ENCODE peak calls at places on chromosome 5, in seven cellular contexts. E is kidney; D is CD8-positive, alpha-beta T cell; R is cardiac muscle cell; K is Peyer's patch; Y is effector memory CD4-positive, alpha-beta T cell; A is right lobe of liver. I is an unnamed sample.
A peak's percentile ranks its signal among the peaks of the same experiment; 100 is the strongest.

GRCh38 chr5:62643556-62644451 is 65.2 kb downstream of the LRRC70 start:
- DNase-seq in A (no peak), R (no peak), K (no peak), D (no peak), E (no peak), Y (no peak), I (no peak)

GRCh38 chr5:180606215-180606785 is 15.0 kb upstream of the SCGB3A1 start:
- DNase-seq in E (peak; percentile 60), R (no peak), A (no peak), D (no peak), Y (no peak), K (no peak), I (no peak)

GRCh38 chr5:124648902-124649467 is 97.5 kb downstream of the ZNF608 start:
- DNase-seq in K (no peak), Y (no peak), R (no peak), E (no peak), A (no peak), D (no peak), I (no peak)

GRCh38 chr5:855771-856530 is 5.2 kb upstream of the ZDHHC11 start:
- DNase-seq in A (no peak), Y (no peak), D (no peak), K (no peak), R (no peak), E (no peak), I (no peak)

GRCh38 chr5:2749514-2750025 is 1.9 kb downstream of the IRX2 start:
- DNase-seq in R (no peak), D (no peak), A (no peak), Y (no peak), E (no peak), K (no peak), I (no peak)

GRCh38 chr5:89397096-89397495 is 514.1 kb upstream of the MEF2C start:
- DNase-seq in A (no peak), R (no peak), E (no peak), Y (no peak), D (no peak), K (no peak), I (no peak)

GRCh38 chr5:172736524-172737135 is 34.4 kb downstream of the DUSP1 start:
- DNase-seq in R (no peak), E (no peak), K (no peak), Y (no peak), A (no peak), D (no peak), I (no peak)

GRCh38 chr5:145072880-145073279 is 762.3 kb downstream of the PRELID2 start:
- DNase-seq in A (no peak), D (no peak), Y (no peak), K (no peak), E (no peak), R (peak; percentile 36), I (no peak)

GRCh38 chr5:91957671-91958070 is 574.6 kb upstream of the ARRDC3 start:
- DNase-seq in K (no peak), A (no peak), E (no peak), R (no peak), D (no peak), Y (no peak), I (no peak)

GRCh38 chr5:40507095-40507494 is 172.6 kb upstream of the PTGER4 start:
- DNase-seq in A (no peak), K (no peak), Y (no peak), D (no peak), R (no peak), E (no peak), I (no peak)

GRCh38 chr5:5141625-5142527 is 1.7 kb downstream of the ADAMTS16 start:
- DNase-seq in K (peak; percentile 40), E (no peak), D (no peak), R (peak; percentile 79), Y (peak; percentile 25), A (no peak), I (no peak)

GRCh38 chr5:66230551-66230950 is 86.5 kb downstream of the SREK1 start:
- DNase-seq in K (no peak), D (no peak), R (no peak), A (no peak), Y (no peak), E (no peak), I (no peak)

GRCh38 chr5:159533197-159533596 is 202.9 kb upstream of the IL12B start:
- DNase-seq in K (no peak), D (no peak), E (no peak), Y (no peak), A (no peak), R (no peak), I (no peak)

GRCh38 chr5:125398466-125398865 is 652.0 kb upstream of the ZNF608 start:
- DNase-seq in A (no peak), D (no peak), E (no peak), R (no peak), K (no peak), Y (no peak), I (no peak)

GRCh38 chr5:34977934-34978616 is 48.7 kb downstream of the DNAJC21 start:
- DNase-seq in K (no peak), A (no peak), D (no peak), Y (no peak), R (no peak), E (no peak), I (no peak)

GRCh38 chr5:56094579-56095361 is 100.0 kb upstream of the IL6ST start:
- DNase-seq in Y (no peak), E (no peak), A (no peak), R (no peak), K (no peak), D (no peak), I (no peak)

GRCh38 chr5:155631116-155631515 is 617.6 kb downstream of the KIF4B start:
- DNase-seq in A (no peak), D (no peak), E (no peak), R (no peak), Y (no peak), K (no peak), I (no peak)

GRCh38 chr5:132266031-132266835 is 8.7 kb downstream of the PDLIM4 start:
- DNase-seq in A (peak; percentile 28), K (no peak), Y (no peak), R (no peak), E (peak; percentile 59), D (no peak), I (no peak)

GRCh38 chr5:59557572-59557971 is 336.0 kb downstream of the PDE4D start:
- DNase-seq in A (no peak), R (no peak), E (no peak), D (no peak), Y (no peak), K (no peak), I (no peak)

GRCh38 chr5:170444969-170445505 is 55.9 kb upstream of the KCNMB1 start:
- DNase-seq in D (no peak), A (no peak), K (no peak), E (no peak), R (no peak), Y (no peak), I (no peak)

DNA sequence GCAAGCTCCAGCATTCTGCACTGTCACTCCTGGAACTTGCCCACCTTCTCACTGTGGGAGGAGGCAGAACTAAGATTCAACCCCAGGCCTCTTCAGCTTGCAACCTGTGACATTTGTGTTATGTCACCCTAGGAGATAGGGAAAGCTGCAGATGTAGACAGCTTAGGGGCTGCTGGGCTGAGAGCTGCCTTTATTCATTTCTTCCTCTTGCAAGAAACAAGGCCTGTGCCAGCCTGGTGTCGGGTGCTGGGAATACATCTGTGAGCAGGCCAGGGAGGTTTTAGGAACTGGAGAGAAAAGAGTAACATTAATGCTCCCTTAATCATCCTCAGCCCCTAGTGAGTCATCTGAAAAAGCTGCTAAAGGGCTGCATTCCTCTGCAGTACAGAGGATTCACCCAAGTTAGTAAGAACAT is 101.8 kb downstream of the FGF18 start:
- DNase-seq in A (no peak), Y (no peak), R (no peak), K (no peak), D (no peak), E (no peak), I (no peak)
- H3K27ac ChIP-seq in A (no peak overlapping the region), Y (no peak overlapping the region), R (peak overlapping the region; percentile 13), K (no peak overlapping the region), D (no peak overlapping the region), E (no peak overlapping the region), I (no peak overlapping the region)

GRCh38 chr5:136052692-136053335 is 24.0 kb downstream of the TGFBI start:
- DNase-seq in A (no peak), K (no peak), Y (no peak), D (no peak), R (no peak), E (no peak), I (no peak)
- H3K27ac ChIP-seq in A (peak overlapping the region; percentile 95), K (no peak overlapping the region), Y (no peak overlapping the region), D (no peak overlapping the region), R (no peak overlapping the region), E (peak overlapping the region; percentile 59), I (no peak overlapping the region)

GRCh38 chr5:173868096-173868879 is 19.9 kb upstream of the CPEB4 start:
- DNase-seq in Y (no peak), A (no peak), K (no peak), R (no peak), E (no peak), D (no peak), I (no peak)

GRCh38 chr5:173869316-173869715 is 18.8 kb upstream of the CPEB4 start:
- DNase-seq in R (no peak), A (no peak), D (no peak), E (no peak), K (no peak), Y (no peak), I (peak; percentile 73)

GRCh38 chr5:173864126-173865075 is 23.7 kb upstream of the CPEB4 start:
- DNase-seq in D (no peak), R (no peak), K (no peak), E (no peak), Y (no peak), A (no peak), I (no peak)

GRCh38 chr5:173867173-173867679 is 20.9 kb upstream of the CPEB4 start:
- DNase-seq in D (no peak), E (no peak), Y (no peak), A (no peak), R (no peak), K (no peak), I (no peak)

DNA sequence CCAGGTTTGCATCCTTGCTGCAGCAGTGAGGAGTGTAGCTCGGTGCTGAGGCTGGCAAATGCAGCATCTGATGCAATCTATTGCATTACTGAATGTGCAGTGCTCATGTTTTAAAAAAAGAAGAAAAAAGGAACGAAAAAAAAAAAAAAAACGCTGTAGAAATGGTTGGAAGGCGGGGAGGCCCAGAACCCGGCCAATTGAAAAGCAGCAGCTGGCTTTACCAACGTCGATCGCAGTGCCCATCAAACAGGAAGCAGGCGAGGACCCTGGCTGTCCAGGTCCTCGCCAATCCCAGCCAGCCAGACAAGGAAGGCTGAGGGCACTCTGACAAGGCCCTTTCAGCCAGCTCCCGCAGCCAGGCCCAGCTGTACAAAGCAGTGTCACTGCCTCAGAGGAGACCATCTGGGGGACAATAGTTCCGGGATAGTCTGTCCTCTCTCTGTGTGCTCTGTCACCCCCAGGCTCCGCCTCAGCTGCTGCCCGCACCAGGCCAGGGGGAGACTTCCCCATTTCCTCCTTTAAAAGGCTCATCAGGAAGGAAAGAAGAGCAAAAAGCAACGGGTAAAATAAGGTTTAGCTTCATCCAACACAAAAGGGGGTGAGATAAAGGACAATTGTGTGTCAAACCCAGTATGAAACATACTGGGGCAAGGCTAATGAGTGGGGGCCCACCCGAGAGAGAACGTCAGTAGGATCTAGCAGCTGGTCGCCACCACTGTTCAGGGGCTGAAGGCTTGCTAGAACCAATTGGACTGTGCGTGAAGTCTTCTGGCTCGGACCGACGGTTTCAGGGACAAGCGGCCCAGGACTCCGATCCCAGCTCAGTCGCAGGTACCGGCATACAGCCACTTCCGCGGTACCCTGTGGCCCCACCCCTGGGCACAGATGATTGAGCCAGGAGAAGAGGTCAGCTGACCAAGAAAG is 21.6 kb upstream of the CPEB4 start:
- DNase-seq in Y (no peak), D (no peak), R (no peak), E (peak; percentile 71), K (no peak), A (no peak), I (peak; percentile 91)
- H3K27ac ChIP-seq in Y (no peak overlapping the region), D (no peak overlapping the region), R (no peak overlapping the region), E (no peak overlapping the region), K (no peak overlapping the region), A (no peak overlapping the region), I (peak overlapping the region; percentile 99)

GRCh38 chr5:67257500-67257899 is 60.9 kb upstream of the CD180 start:
- DNase-seq in K (no peak), D (no peak), E (no peak), Y (no peak), A (no peak), R (no peak), I (no peak)
- H3K27ac ChIP-seq in K (no peak overlapping the region), D (no peak overlapping the region), E (no peak overlapping the region), Y (no peak overlapping the region), A (no peak overlapping the region), R (no peak overlapping the region), I (no peak overlapping the region)

I was measured in substantia nigra.